ENCODE peak calls at places on chromosomes 16 and 17, in seven cellular contexts. One of them, this sample, is unnamed.

GRCh38 chr17:28053044-28053670 is 10.7 kb downstream of the NLK start:
- DNase-seq in uterus: no peak
- DNase-seq in A549: no peak
- DNase-seq in body of pancreas: no peak
- DNase-seq in suprapubic skin: no peak
- DNase-seq in stomach: no peak
- DNase-seq in heart left ventricle: no peak
- DNase-seq in this sample: no peak

GRCh38 chr17:73067075-73067474 is 25.4 kb downstream of the SLC39A11 start:
- DNase-seq in A549: no peak
- DNase-seq in heart left ventricle: no peak
- DNase-seq in uterus: no peak
- DNase-seq in body of pancreas: no peak
- DNase-seq in stomach: no peak
- DNase-seq in suprapubic skin: no peak
- DNase-seq in this sample: no peak

GRCh38 chr17:65785109-65785508 is 223.7 kb upstream of the AXIN2 start:
- DNase-seq in body of pancreas: no peak
- DNase-seq in A549: peak; percentile 18
- DNase-seq in suprapubic skin: no peak
- DNase-seq in stomach: no peak
- DNase-seq in uterus: no peak
- DNase-seq in heart left ventricle: no peak
- DNase-seq in this sample: no peak

GRCh38 chr16:65226077-65226476 is 104.2 kb upstream of the CDH11 start:
- DNase-seq in stomach: no peak
- DNase-seq in uterus: no peak
- DNase-seq in A549: no peak
- DNase-seq in heart left ventricle: no peak
- DNase-seq in suprapubic skin: no peak
- DNase-seq in body of pancreas: no peak
- DNase-seq in this sample: no peak

GRCh38 chr17:57916925-57917858 is 38.0 kb downstream of the CUEDC1 start:
- DNase-seq in uterus: no peak
- DNase-seq in stomach: no peak
- DNase-seq in heart left ventricle: peak; percentile 81
- DNase-seq in suprapubic skin: no peak
- DNase-seq in A549: no peak
- DNase-seq in body of pancreas: no peak
- DNase-seq in this sample: no peak

GRCh38 chr17:7439462-7440112 is at the start of gene FGF11:
- DNase-seq in suprapubic skin: no peak
- DNase-seq in heart left ventricle: peak; percentile 29
- DNase-seq in uterus: no peak
- DNase-seq in A549: no peak
- DNase-seq in body of pancreas: no peak
- DNase-seq in stomach: no peak
- DNase-seq in this sample: no peak

GRCh38 chr17:59357929-59358328 is 26.5 kb downstream of the YPEL2 start:
- DNase-seq in heart left ventricle: no peak
- DNase-seq in body of pancreas: no peak
- DNase-seq in stomach: no peak
- DNase-seq in suprapubic skin: no peak
- DNase-seq in uterus: no peak
- DNase-seq in A549: no peak
- DNase-seq in this sample: no peak

GRCh38 chr17:72234951-72235350 is 114.1 kb downstream of the SOX9 start:
- DNase-seq in A549: no peak
- DNase-seq in uterus: no peak
- DNase-seq in heart left ventricle: no peak
- DNase-seq in body of pancreas: no peak
- DNase-seq in suprapubic skin: no peak
- DNase-seq in stomach: no peak
- DNase-seq in this sample: no peak

GRCh38 chr16:50173318-50173717 is 20.2 kb downstream of the TENT4B start:
- DNase-seq in heart left ventricle: no peak
- DNase-seq in A549: no peak
- DNase-seq in stomach: no peak
- DNase-seq in uterus: no peak
- DNase-seq in body of pancreas: no peak
- DNase-seq in suprapubic skin: no peak
- DNase-seq in this sample: no peak
- TF ChIP-seq POLR2A in heart left ventricle: no peak
- TF ChIP-seq POLR2A in A549: no peak
- TF ChIP-seq POLR2A in stomach: no peak
- TF ChIP-seq POLR2A in uterus: no peak
- TF ChIP-seq POLR2A in body of pancreas: no peak
- TF ChIP-seq POLR2A in suprapubic skin: no peak
- TF ChIP-seq POLR2A in this sample: no peak

DNA sequence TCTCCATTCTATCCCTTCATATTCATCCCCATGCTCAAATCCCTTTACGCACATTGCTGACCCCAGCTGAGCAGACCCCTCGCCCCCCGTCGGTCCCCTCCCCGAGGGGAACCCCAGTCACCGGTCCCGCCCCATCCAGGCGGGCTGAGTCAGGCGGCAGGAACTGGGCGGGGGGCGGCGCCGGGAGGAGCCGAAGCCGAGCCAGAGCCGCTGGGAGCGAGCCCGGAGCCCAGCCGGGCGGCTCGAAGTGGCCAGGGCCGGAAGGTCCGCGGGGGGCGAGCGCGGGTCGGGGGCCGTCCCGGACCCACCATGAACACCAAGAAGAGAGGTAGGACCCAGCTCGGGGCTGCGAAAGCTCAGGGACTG is 8.6 kb downstream of the RIPOR1 start:
- DNase-seq in suprapubic skin: no peak
- DNase-seq in body of pancreas: peak; percentile 60
- DNase-seq in uterus: peak; percentile 74
- DNase-seq in A549: no peak
- DNase-seq in heart left ventricle: peak; percentile 83
- DNase-seq in stomach: peak; percentile 58
- DNase-seq in this sample: peak; percentile 87
- TF ChIP-seq POLR2A in suprapubic skin: peak; percentile 54
- TF ChIP-seq POLR2A in body of pancreas: no peak
- TF ChIP-seq POLR2A in uterus: peak; percentile 60
- TF ChIP-seq POLR2A in A549: no peak
- TF ChIP-seq POLR2A in heart left ventricle: peak; percentile 47
- TF ChIP-seq POLR2A in stomach: no peak
- TF ChIP-seq POLR2A in this sample: no peak

DNA sequence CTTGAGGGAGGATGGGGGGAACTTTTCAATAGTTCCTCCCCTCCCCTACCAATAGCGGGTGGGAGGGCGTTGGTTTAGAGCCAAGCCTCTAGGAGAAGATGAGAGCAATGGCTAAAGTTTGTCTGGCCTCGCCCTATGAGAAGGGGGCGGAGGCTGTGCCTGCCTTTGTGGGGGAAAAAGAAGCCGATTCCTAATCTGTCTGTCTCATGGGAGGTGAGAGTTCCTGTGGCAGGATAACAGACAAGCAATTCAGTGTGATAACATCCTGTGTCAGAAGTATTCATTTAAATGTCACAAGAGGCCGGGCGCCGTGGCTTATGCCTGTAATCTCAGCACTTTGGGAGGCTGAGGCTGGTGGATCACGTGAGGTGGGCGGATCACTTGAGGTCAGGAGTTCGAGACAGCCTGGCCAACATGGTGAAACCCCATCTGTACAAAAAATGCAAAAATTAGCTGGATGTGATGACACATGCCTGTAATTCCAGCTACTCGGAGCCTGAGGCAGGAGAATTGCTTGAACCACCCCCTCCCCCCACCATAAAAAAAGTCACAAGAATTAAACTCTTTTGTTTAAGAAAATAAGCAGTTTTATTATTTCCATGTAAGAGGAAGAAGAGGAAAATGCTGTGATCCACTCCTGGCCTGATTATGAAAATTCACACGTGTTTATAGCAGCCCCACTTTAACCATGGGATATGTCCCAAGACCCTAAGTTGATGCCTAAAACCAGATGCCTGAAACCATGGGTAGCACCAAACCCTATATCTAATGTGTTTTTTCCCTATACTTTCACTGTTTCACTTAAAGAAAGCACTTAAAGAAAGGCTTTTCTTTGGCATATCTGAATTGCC is 1.7 kb downstream of the SLFN5 start:
- DNase-seq in uterus: peak; percentile 69
- DNase-seq in body of pancreas: peak; percentile 50
- DNase-seq in A549: peak; percentile 34
- DNase-seq in stomach: peak; percentile 66
- DNase-seq in suprapubic skin: peak; percentile 90
- DNase-seq in heart left ventricle: peak; percentile 80
- DNase-seq in this sample: peak; percentile 92
- TF ChIP-seq POLR2A in uterus: no peak
- TF ChIP-seq POLR2A in body of pancreas: no peak
- TF ChIP-seq POLR2A in A549: no peak
- TF ChIP-seq POLR2A in stomach: no peak
- TF ChIP-seq POLR2A in suprapubic skin: peak; percentile 51
- TF ChIP-seq POLR2A in heart left ventricle: no peak
- TF ChIP-seq POLR2A in this sample: no peak

GRCh38 chr16:19711643-19712042 is 6.4 kb downstream of the KNOP1 start:
- DNase-seq in A549: no peak
- DNase-seq in suprapubic skin: no peak
- DNase-seq in heart left ventricle: no peak
- DNase-seq in body of pancreas: no peak
- DNase-seq in stomach: no peak
- DNase-seq in uterus: no peak
- DNase-seq in this sample: peak; percentile 62
- TF ChIP-seq POLR2A in A549: no peak
- TF ChIP-seq POLR2A in suprapubic skin: no peak
- TF ChIP-seq POLR2A in heart left ventricle: no peak
- TF ChIP-seq POLR2A in body of pancreas: no peak
- TF ChIP-seq POLR2A in stomach: no peak
- TF ChIP-seq POLR2A in uterus: no peak
- TF ChIP-seq POLR2A in this sample: no peak

DNA sequence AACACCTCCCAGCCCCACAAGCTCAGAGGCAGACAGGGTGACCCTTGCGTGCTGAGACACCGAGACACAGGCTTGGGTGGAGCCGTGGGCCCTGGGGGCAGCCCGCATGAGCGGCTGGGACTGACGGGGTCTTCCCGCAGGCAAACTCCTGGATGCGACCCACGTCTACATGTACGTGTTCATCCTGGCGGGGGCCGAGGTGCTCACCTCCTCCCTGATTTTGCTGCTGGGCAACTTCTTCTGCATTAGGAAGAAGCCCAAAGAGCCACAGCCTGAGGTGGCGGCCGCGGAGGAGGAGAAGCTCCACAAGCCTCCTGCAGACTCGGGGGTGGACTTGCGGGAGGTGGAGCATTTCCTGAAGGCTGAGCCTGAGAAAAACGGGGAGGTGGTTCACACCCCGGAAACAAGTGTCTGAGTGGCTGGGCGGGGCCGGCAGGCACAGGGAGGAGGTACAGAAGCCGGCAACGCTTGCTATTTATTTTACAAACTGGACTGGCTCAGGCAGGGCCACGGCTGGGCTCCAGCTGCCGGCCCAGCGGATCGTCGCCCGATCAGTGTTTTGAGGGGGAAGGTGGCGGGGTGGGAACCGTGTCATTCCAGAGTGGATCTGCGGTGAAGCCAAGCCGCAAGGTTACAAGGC is 9.8 kb downstream of the SLC16A3 start:
- DNase-seq in A549: no peak
- DNase-seq in suprapubic skin: peak; percentile 93
- DNase-seq in body of pancreas: peak; percentile 68
- DNase-seq in heart left ventricle: peak; percentile 87
- DNase-seq in stomach: peak; percentile 90
- DNase-seq in uterus: peak; percentile 82
- DNase-seq in this sample: peak; percentile 94
- TF ChIP-seq POLR2A in A549: no peak
- TF ChIP-seq POLR2A in suprapubic skin: no peak
- TF ChIP-seq POLR2A in body of pancreas: no peak
- TF ChIP-seq POLR2A in heart left ventricle: peak; percentile 55
- TF ChIP-seq POLR2A in stomach: no peak
- TF ChIP-seq POLR2A in uterus: peak; percentile 46
- TF ChIP-seq POLR2A in this sample: peak; percentile 65

GRCh38 chr16:87850009-87851006 is 19.0 kb downstream of the SLC7A5 start:
- DNase-seq in body of pancreas: peak; percentile 73
- DNase-seq in stomach: peak; percentile 78
- DNase-seq in uterus: peak; percentile 46
- DNase-seq in heart left ventricle: peak; percentile 69
- DNase-seq in A549: no peak
- DNase-seq in suprapubic skin: no peak
- DNase-seq in this sample: no peak
- TF ChIP-seq POLR2A in body of pancreas: no peak
- TF ChIP-seq POLR2A in stomach: no peak
- TF ChIP-seq POLR2A in uterus: no peak
- TF ChIP-seq POLR2A in heart left ventricle: no peak
- TF ChIP-seq POLR2A in A549: no peak
- TF ChIP-seq POLR2A in suprapubic skin: no peak
- TF ChIP-seq POLR2A in this sample: no peak

GRCh38 chr17:16418684-16419066 is 3.3 kb downstream of the TRPV2 start:
- DNase-seq in body of pancreas: no peak
- DNase-seq in uterus: no peak
- DNase-seq in suprapubic skin: no peak
- DNase-seq in stomach: no peak
- DNase-seq in heart left ventricle: no peak
- DNase-seq in A549: no peak
- DNase-seq in this sample: no peak

GRCh38 chr17:16419074-16419928 is 3.9 kb downstream of the TRPV2 start:
- DNase-seq in body of pancreas: no peak
- DNase-seq in heart left ventricle: no peak
- DNase-seq in stomach: no peak
- DNase-seq in suprapubic skin: no peak
- DNase-seq in uterus: no peak
- DNase-seq in A549: peak; percentile 84
- DNase-seq in this sample: peak; percentile 79

GRCh38 chr17:16417896-16418683 is 2.7 kb downstream of the TRPV2 start:
- DNase-seq in A549: no peak
- DNase-seq in body of pancreas: no peak
- DNase-seq in suprapubic skin: no peak
- DNase-seq in uterus: no peak
- DNase-seq in stomach: no peak
- DNase-seq in heart left ventricle: no peak
- DNase-seq in this sample: no peak

GRCh38 chr17:16417399-16417798 is 2.0 kb downstream of the TRPV2 start:
- DNase-seq in stomach: no peak
- DNase-seq in suprapubic skin: no peak
- DNase-seq in body of pancreas: no peak
- DNase-seq in heart left ventricle: no peak
- DNase-seq in uterus: no peak
- DNase-seq in A549: no peak
- DNase-seq in this sample: no peak

DNA sequence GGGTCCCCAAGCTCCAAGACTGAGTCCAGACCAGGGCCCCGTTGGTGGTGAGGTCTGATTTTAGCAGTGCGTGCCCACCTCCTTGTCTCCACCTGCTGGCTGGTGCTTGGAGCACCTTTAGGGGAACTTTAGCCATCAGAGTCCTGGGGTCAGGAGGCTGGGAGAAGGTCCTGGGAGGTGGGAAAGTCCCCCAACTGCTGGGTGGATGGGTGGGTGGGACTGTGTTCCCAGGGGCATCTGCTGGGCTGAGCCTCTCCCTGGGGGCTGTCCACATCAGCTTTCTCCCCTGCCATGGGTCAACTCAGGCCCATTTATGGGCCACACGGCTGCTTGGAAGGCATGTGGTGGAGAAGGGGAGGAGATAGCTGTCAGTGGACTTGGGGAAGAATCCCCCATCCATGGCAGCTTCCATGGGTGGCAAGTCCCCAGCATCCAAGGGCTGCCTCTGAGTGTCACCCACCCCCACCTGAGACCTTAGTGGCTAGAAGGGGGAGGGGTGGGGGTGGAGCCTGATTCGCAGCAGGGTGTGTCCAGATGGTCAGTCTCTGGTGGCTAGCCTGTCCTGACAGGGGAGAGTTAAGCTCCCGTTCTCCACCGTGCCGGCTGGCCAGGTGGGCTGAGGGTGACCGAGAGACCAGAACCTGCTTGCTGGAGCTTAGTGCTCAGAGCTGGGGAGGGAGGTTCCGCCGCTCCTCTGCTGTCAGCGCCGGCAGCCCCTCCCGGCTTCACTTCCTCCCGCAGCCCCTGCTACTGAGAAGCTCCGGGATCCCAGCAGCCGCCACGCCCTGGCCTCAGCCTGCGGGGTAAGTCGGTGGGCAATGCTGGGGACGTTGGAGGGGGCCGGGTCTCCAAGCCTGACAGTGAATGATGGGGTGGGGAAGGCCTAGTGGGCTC is at the start of gene TRPV2:
- DNase-seq in stomach: peak; percentile 60
- DNase-seq in body of pancreas: peak; percentile 64
- DNase-seq in heart left ventricle: peak; percentile 54
- DNase-seq in suprapubic skin: no peak
- DNase-seq in A549: peak; percentile 55
- DNase-seq in uterus: peak; percentile 37
- DNase-seq in this sample: no peak
- TF ChIP-seq POLR2A in stomach: no peak
- TF ChIP-seq POLR2A in body of pancreas: no peak
- TF ChIP-seq POLR2A in heart left ventricle: no peak
- TF ChIP-seq POLR2A in suprapubic skin: no peak
- TF ChIP-seq POLR2A in A549: no peak
- TF ChIP-seq POLR2A in uterus: no peak
- TF ChIP-seq POLR2A in this sample: no peak